ENCODE peak calls at places on chromosomes 12 and 14, in nine cellular contexts. Z, H, L, N, S, W, E, M and B are unnamed samples.

GRCh38 chr12:52513736-52514135 is 6.5 kb downstream of the KRT5 start:
- DNase-seq in N (no peak), E (no peak), Z (no peak), M (no peak), H (no peak), W (no peak), S (no peak), L (no peak), B (no peak)

GRCh38 chr12:90938451-90938850 is 16.5 kb downstream of the CCER1 start:
- DNase-seq in L (no peak), W (peak; percentile 23), M (no peak), E (no peak), H (no peak), S (no peak), Z (peak; percentile 75), N (peak; percentile 55), B (peak; percentile 84)

GRCh38 chr12:63319386-63319785 is 168.4 kb upstream of the AVPR1A start:
- DNase-seq in E (no peak), L (no peak), M (no peak), S (no peak), H (no peak), N (no peak), W (peak; percentile 45), Z (no peak), B (peak; percentile 26)

GRCh38 chr12:6536894-6537579 is 2.7 kb downstream of the GAPDH start:
- DNase-seq in S (no peak), E (no peak), N (no peak), W (peak; percentile 37), H (no peak), M (no peak), Z (no peak), L (no peak), B (no peak)

GRCh38 chr12:111203969-111204368 is 164.9 kb downstream of the PHETA1 start:
- DNase-seq in N (no peak), Z (no peak), S (no peak), H (no peak), L (no peak), W (no peak), M (no peak), E (no peak), B (no peak)

GRCh38 chr12:123106640-123107359 is 44.1 kb downstream of the PITPNM2 start:
- DNase-seq in L (no peak), H (no peak), N (no peak), M (no peak), Z (no peak), W (peak; percentile 39), S (no peak), E (no peak), B (no peak)

GRCh38 chr14:104353921-104354701 is 215.7 kb downstream of the KIF26A start:
- DNase-seq in M (no peak), S (no peak), H (no peak), L (no peak), Z (no peak), E (no peak), W (no peak), N (no peak), B (no peak)

GRCh38 chr12:54136844-54137580 is 51.8 kb downstream of the SMUG1 start:
- DNase-seq in H (no peak), W (no peak), Z (no peak), N (no peak), L (no peak), E (no peak), S (no peak), M (no peak), B (no peak)

GRCh38 chr14:37384870-37385596 is 187.3 kb downstream of the MIPOL1 start:
- DNase-seq in E (peak; percentile 3), S (no peak), W (peak; percentile 16), N (no peak), L (no peak), H (no peak), M (no peak), Z (no peak), B (no peak)

GRCh38 chr14:92729632-92730358 is 18.6 kb downstream of the LGMN start:
- DNase-seq in L (no peak), H (no peak), E (no peak), M (no peak), W (no peak), S (no peak), N (peak; percentile 65), Z (peak; percentile 80), B (peak; percentile 93)

GRCh38 chr12:57842342-57843294 is 3.9 kb downstream of the CTDSP2 start:
- DNase-seq in L (peak; percentile 49), N (no peak), E (no peak), W (no peak), M (no peak), S (peak; percentile 57), H (no peak), Z (no peak), B (peak; percentile 50)

GRCh38 chr12:107436376-107436775 is 249.2 kb upstream of the PWP1 start:
- DNase-seq in W (peak; percentile 45), E (peak; percentile 80), M (no peak), Z (peak; percentile 68), S (peak; percentile 16), L (no peak), H (peak; percentile 51), N (peak; percentile 85), B (peak; percentile 80)

GRCh38 chr12:119334459-119335170 is at the start of gene CCDC60:
- DNase-seq in S (peak; percentile 94), E (no peak), N (no peak), M (peak; percentile 65), Z (no peak), H (no peak), L (peak; percentile 91), W (no peak), B (no peak)

GRCh38 chr12:69008510-69008909 is 75.5 kb upstream of the CPM start:
- DNase-seq in L (no peak), E (no peak), Z (peak; percentile 33), N (no peak), W (no peak), H (no peak), M (no peak), S (no peak), B (no peak)

GRCh38 chr12:110689002-110689600 is at the start of gene HVCN1:
- DNase-seq in H (no peak), S (peak; percentile 68), M (peak; percentile 52), Z (no peak), W (no peak), L (peak; percentile 69), N (no peak), E (peak; percentile 47), B (no peak)

GRCh38 chr12:7716391-7716790 is 5.2 kb downstream of the DPPA3 start:
- DNase-seq in W (peak; percentile 43), E (no peak), L (no peak), S (no peak), N (no peak), Z (no peak), M (no peak), H (no peak), B (no peak)
- TF ChIP-seq CTCF in W (peak; percentile 47), E (no peak), L (no peak), S (no peak), N (no peak), Z (no peak), M (no peak), H (no peak), B (no peak)

DNA sequence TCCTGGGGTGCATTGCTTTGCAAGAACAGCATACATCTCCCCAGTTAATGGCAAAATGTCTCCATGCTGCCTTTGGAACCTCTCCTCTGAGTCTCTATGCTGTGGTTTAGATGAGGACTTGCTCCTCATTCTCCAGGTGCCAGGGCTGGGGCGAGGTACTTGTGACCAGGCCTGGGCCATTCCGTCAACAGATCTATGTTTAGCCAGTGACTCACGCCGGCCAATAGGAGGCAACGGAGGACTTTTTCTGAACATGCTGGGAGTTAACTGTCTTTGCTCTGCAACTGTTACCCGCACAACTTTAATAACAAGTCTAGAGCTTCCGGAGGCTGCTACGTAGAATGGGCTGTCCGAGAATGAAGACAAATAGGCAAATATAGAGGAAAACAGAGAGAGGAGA is 214.2 kb downstream of the GLT1D1 start:
- DNase-seq in L (peak; percentile 31), W (no peak), Z (no peak), E (no peak), N (no peak), M (no peak), H (no peak), S (no peak), B (peak; percentile 2)
- TF ChIP-seq CTCF in L (no peak), W (no peak), Z (no peak), E (no peak), N (no peak), M (peak; percentile 47), H (no peak), S (no peak), B (no peak)

DNA sequence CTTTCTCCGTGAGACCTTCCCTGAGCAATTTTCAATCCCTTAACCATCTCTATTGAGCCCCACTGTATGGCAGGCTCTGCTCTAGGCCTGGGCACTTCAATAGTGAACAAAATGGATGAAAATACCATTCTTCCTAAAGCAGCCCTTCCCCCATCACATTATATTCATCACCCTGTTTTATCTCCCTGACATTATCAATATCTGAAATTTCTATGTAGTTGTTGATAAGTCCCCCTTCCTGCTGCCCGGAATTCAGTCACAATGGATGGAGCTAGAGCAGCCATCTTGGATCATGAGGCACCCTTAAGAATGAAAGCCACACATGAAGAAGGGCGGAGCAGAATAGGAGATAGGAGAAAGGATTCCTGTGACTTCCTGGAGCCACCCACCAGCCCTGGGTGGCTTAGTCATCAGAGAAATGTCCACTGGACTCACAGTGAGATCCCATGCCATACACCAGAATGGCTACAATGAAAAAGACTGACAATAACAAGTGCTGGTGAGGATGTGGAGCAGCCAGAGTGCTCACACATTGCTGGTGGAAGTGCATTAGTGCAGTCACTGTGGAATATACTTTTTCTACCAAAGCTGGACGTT is 33.9 kb downstream of the SCARB1 start:
- DNase-seq in Z (no peak), N (no peak), L (no peak), M (no peak), S (no peak), E (no peak), W (peak; percentile 77), H (no peak), B (no peak)
- TF ChIP-seq CTCF in Z (no peak), N (no peak), L (no peak), M (no peak), S (no peak), E (no peak), W (peak; percentile 21), H (no peak), B (no peak)

GRCh38 chr12:11581179-11581755 is 68.2 kb upstream of the ETV6 start:
- DNase-seq in M (peak; percentile 72), E (peak; percentile 72), W (peak; percentile 77), L (peak; percentile 71), S (peak; percentile 48), H (no peak), Z (peak; percentile 88), N (peak; percentile 30), B (peak; percentile 86)
- TF ChIP-seq CTCF in M (peak; percentile 98), E (peak; percentile 61), W (peak; percentile 90), L (peak; percentile 59), S (peak; percentile 55), H (peak; percentile 15), Z (peak; percentile 35), N (peak; percentile 39), B (peak; percentile 60)

DNA sequence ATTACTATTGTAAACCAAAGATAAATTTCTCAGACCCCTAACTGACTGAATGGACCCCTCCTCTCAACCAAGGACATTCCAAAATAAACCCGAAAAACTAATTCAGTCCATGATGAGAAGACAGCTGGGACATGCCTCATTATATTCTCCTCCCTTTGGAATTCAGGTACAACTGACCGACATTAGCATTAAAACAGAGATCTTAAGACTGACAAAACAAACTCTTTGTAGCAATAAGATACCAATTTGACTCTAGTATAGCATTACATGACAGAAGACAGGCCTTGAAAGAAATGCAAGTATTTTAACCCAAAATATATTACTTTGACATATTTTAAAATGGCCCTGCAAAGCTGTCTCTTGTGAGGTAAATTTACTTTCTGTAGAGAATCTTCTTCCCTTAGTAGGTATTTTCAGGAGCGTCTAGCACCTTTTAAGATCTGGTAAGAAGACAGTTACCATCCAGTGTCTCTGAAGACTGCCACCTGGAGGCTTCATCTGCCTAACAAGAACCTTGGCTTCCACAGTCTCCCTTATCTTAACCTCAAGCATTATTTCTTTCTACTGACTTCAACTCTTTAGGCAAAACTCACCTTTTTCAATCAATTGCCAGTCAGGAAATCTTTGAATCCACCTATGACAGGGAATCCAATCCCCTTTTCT is 957.5 kb downstream of the SLC6A15 start:
- DNase-seq in H (no peak), M (no peak), W (peak; percentile 12), L (no peak), E (no peak), Z (peak; percentile 4), S (peak; percentile 11), N (no peak), B (peak; percentile 41)
- TF ChIP-seq CTCF in H (peak; percentile 11), M (no peak), W (peak; percentile 20), L (no peak), E (no peak), Z (peak; percentile 23), S (no peak), N (peak; percentile 31), B (peak; percentile 57)